ENCODE peak calls at places on chromosomes 3 and 15, in six cellular contexts. One of them, this sample, is unnamed.
A peak's percentile ranks its signal among the peaks of the same experiment; 100 is the strongest.

GRCh38 chr15:89017370-89018066 is 70.7 kb upstream of the ABHD2 start:
- DNase-seq in IMR-90: peak; percentile 71
- DNase-seq in endothelial cell: peak; percentile 84
- DNase-seq in skeletal muscle cell: peak; percentile 98
- DNase-seq in cardiac fibroblast: peak; percentile 91
- DNase-seq in activated CD4-positive, alpha-beta T cell treated with anti-CD3 and anti-CD28 coated beads for 36 hours: peak; percentile 93
- DNase-seq in this sample: no peak

GRCh38 chr3:172142074-172143059 is 103.0 kb downstream of the FNDC3B start:
- DNase-seq in activated CD4-positive, alpha-beta T cell treated with anti-CD3 and anti-CD28 coated beads for 36 hours: no peak
- DNase-seq in endothelial cell: no peak
- DNase-seq in IMR-90: peak; percentile 91
- DNase-seq in cardiac fibroblast: peak; percentile 74
- DNase-seq in skeletal muscle cell: peak; percentile 54
- DNase-seq in this sample: no peak

GRCh38 chr3:31244929-31245817 is 287.6 kb upstream of the STT3B start:
- DNase-seq in activated CD4-positive, alpha-beta T cell treated with anti-CD3 and anti-CD28 coated beads for 36 hours: no peak
- DNase-seq in IMR-90: no peak
- DNase-seq in skeletal muscle cell: no peak
- DNase-seq in endothelial cell: no peak
- DNase-seq in cardiac fibroblast: peak; percentile 8
- DNase-seq in this sample: no peak

GRCh38 chr15:70867911-70868467 is 14.0 kb upstream of the LARP6 start:
- DNase-seq in endothelial cell: no peak
- DNase-seq in IMR-90: peak; percentile 63
- DNase-seq in cardiac fibroblast: peak; percentile 93
- DNase-seq in skeletal muscle cell: peak; percentile 82
- DNase-seq in activated CD4-positive, alpha-beta T cell treated with anti-CD3 and anti-CD28 coated beads for 36 hours: no peak
- DNase-seq in this sample: no peak

GRCh38 chr3:11662392-11662990 is 18.8 kb upstream of the VGLL4 start:
- DNase-seq in endothelial cell: no peak
- DNase-seq in cardiac fibroblast: peak; percentile 41
- DNase-seq in activated CD4-positive, alpha-beta T cell treated with anti-CD3 and anti-CD28 coated beads for 36 hours: no peak
- DNase-seq in skeletal muscle cell: no peak
- DNase-seq in IMR-90: no peak
- DNase-seq in this sample: no peak

GRCh38 chr3:132228923-132229322 is 88.3 kb upstream of the ACP3 start:
- DNase-seq in skeletal muscle cell: no peak
- DNase-seq in IMR-90: peak; percentile 10
- DNase-seq in cardiac fibroblast: no peak
- DNase-seq in activated CD4-positive, alpha-beta T cell treated with anti-CD3 and anti-CD28 coated beads for 36 hours: no peak
- DNase-seq in endothelial cell: no peak
- DNase-seq in this sample: no peak

GRCh38 chr15:66253296-66253642 is 281 bp downstream of the MEGF11 start:
- DNase-seq in endothelial cell: no peak
- DNase-seq in cardiac fibroblast: no peak
- DNase-seq in activated CD4-positive, alpha-beta T cell treated with anti-CD3 and anti-CD28 coated beads for 36 hours: no peak
- DNase-seq in IMR-90: no peak
- DNase-seq in skeletal muscle cell: no peak
- DNase-seq in this sample: no peak

GRCh38 chr3:53082736-53083135 is 36.9 kb upstream of the SFMBT1 start:
- DNase-seq in endothelial cell: no peak
- DNase-seq in skeletal muscle cell: no peak
- DNase-seq in cardiac fibroblast: no peak
- DNase-seq in IMR-90: no peak
- DNase-seq in activated CD4-positive, alpha-beta T cell treated with anti-CD3 and anti-CD28 coated beads for 36 hours: no peak
- DNase-seq in this sample: no peak

GRCh38 chr3:103813955-103814354 is 1379.1 kb downstream of the ZPLD1 start:
- DNase-seq in activated CD4-positive, alpha-beta T cell treated with anti-CD3 and anti-CD28 coated beads for 36 hours: no peak
- DNase-seq in cardiac fibroblast: no peak
- DNase-seq in endothelial cell: no peak
- DNase-seq in IMR-90: no peak
- DNase-seq in skeletal muscle cell: no peak
- DNase-seq in this sample: no peak

GRCh38 chr3:31710123-31710841 is 177.6 kb downstream of the STT3B start:
- DNase-seq in endothelial cell: no peak
- DNase-seq in cardiac fibroblast: no peak
- DNase-seq in IMR-90: peak; percentile 42
- DNase-seq in activated CD4-positive, alpha-beta T cell treated with anti-CD3 and anti-CD28 coated beads for 36 hours: no peak
- DNase-seq in skeletal muscle cell: no peak
- DNase-seq in this sample: no peak

GRCh38 chr3:169552533-169552932 is 111.0 kb downstream of the MECOM start:
- DNase-seq in cardiac fibroblast: peak; percentile 34
- DNase-seq in activated CD4-positive, alpha-beta T cell treated with anti-CD3 and anti-CD28 coated beads for 36 hours: no peak
- DNase-seq in endothelial cell: no peak
- DNase-seq in skeletal muscle cell: no peak
- DNase-seq in IMR-90: peak; percentile 21
- DNase-seq in this sample: no peak

GRCh38 chr15:64559243-64559642 is 98.9 kb downstream of the ZNF609 start:
- DNase-seq in skeletal muscle cell: no peak
- DNase-seq in activated CD4-positive, alpha-beta T cell treated with anti-CD3 and anti-CD28 coated beads for 36 hours: no peak
- DNase-seq in cardiac fibroblast: no peak
- DNase-seq in endothelial cell: no peak
- DNase-seq in IMR-90: no peak
- DNase-seq in this sample: no peak

GRCh38 chr3:32137870-32138269 is 31.4 kb downstream of the GPD1L start:
- DNase-seq in skeletal muscle cell: no peak
- DNase-seq in cardiac fibroblast: no peak
- DNase-seq in endothelial cell: no peak
- DNase-seq in IMR-90: no peak
- DNase-seq in activated CD4-positive, alpha-beta T cell treated with anti-CD3 and anti-CD28 coated beads for 36 hours: no peak
- DNase-seq in this sample: no peak

GRCh38 chr3:156492801-156493261 is 62.1 kb downstream of the SSR3 start:
- DNase-seq in endothelial cell: no peak
- DNase-seq in IMR-90: no peak
- DNase-seq in skeletal muscle cell: peak; percentile 47
- DNase-seq in activated CD4-positive, alpha-beta T cell treated with anti-CD3 and anti-CD28 coated beads for 36 hours: no peak
- DNase-seq in cardiac fibroblast: peak; percentile 40
- DNase-seq in this sample: no peak

GRCh38 chr3:66011098-66011655 is 27.5 kb downstream of the MAGI1 start:
- DNase-seq in skeletal muscle cell: no peak
- DNase-seq in endothelial cell: no peak
- DNase-seq in cardiac fibroblast: no peak
- DNase-seq in activated CD4-positive, alpha-beta T cell treated with anti-CD3 and anti-CD28 coated beads for 36 hours: no peak
- DNase-seq in IMR-90: no peak
- DNase-seq in this sample: no peak

GRCh38 chr3:171810278-171811058 is at the start of gene PLD1:
- DNase-seq in endothelial cell: peak; percentile 59
- DNase-seq in cardiac fibroblast: peak; percentile 90
- DNase-seq in skeletal muscle cell: no peak
- DNase-seq in IMR-90: peak; percentile 79
- DNase-seq in activated CD4-positive, alpha-beta T cell treated with anti-CD3 and anti-CD28 coated beads for 36 hours: peak; percentile 51
- DNase-seq in this sample: no peak

GRCh38 chr15:31079519-31079918 is 22.0 kb downstream of the TRPM1 start:
- DNase-seq in endothelial cell: no peak
- DNase-seq in skeletal muscle cell: no peak
- DNase-seq in cardiac fibroblast: no peak
- DNase-seq in activated CD4-positive, alpha-beta T cell treated with anti-CD3 and anti-CD28 coated beads for 36 hours: no peak
- DNase-seq in IMR-90: peak; percentile 87
- DNase-seq in this sample: no peak

This sample was measured in KG1.